ENCODE peak calls at places on chromosomes 13 and 19, in five cellular contexts. A, Z, I, X and R are unnamed samples.

GRCh38 chr13:45339867-45340266 is 1.1 kb downstream of the TPT1 start:
- DNase-seq in I (no peak), X (no peak), Z (no peak), A (no peak), R (no peak)

GRCh38 chr19:39428309-39429112 is 7.2 kb downstream of the RPS16 start:
- DNase-seq in Z (peak; percentile 72), I (peak; percentile 74), X (peak; percentile 51), A (peak; percentile 74), R (no peak)

GRCh38 chr13:99500839-99501134 is 485 bp upstream of the TM9SF2 start:
- DNase-seq in A (no peak), I (no peak), X (no peak), Z (no peak), R (no peak)

GRCh38 chr19:17429661-17430101 is 9.8 kb downstream of the MVB12A start:
- DNase-seq in Z (no peak), X (no peak), I (no peak), A (no peak), R (no peak)

GRCh38 chr19:8561071-8561764 is 16.0 kb downstream of the MYO1F start:
- DNase-seq in X (no peak), I (no peak), A (no peak), Z (no peak), R (no peak)

GRCh38 chr19:3986260-3987041 is 1.2 kb upstream of the EEF2 start:
- DNase-seq in A (no peak), Z (peak; percentile 52), X (peak; percentile 70), I (peak; percentile 55), R (peak; percentile 87)

GRCh38 chr13:106566682-106567420 is 1.1 kb downstream of the ARGLU1 start:
- DNase-seq in Z (no peak), A (peak; percentile 59), X (peak; percentile 69), I (no peak), R (peak; percentile 71)

GRCh38 chr13:73940098-73940497 is 194.1 kb downstream of the KLF12 start:
- DNase-seq in A (peak; percentile 27), I (no peak), X (no peak), Z (no peak), R (no peak)

GRCh38 chr19:5837768-5838364 is 1.6 kb downstream of the FUT6 start:
- DNase-seq in I (no peak), A (no peak), Z (no peak), X (no peak), R (no peak)

GRCh38 chr13:99998261-99998660 is 16.7 kb downstream of the ZIC2 start:
- DNase-seq in I (no peak), A (no peak), Z (no peak), X (no peak), R (no peak)

GRCh38 chr19:51927859-51928258 is 587 bp downstream of the ZNF613 start:
- DNase-seq in Z (no peak), I (no peak), A (no peak), X (no peak), R (no peak)

GRCh38 chr13:112718318-112718717 is 28.5 kb downstream of the ATP11A start:
- DNase-seq in I (no peak), X (peak; percentile 2), A (no peak), Z (no peak), R (no peak)

GRCh38 chr13:95906999-95907398 is 146.2 kb downstream of the UGGT2 start:
- DNase-seq in I (no peak), X (no peak), A (no peak), Z (no peak), R (no peak)

GRCh38 chr19:37845932-37846331 is 60.5 kb downstream of the WDR87 start:
- DNase-seq in Z (no peak), I (no peak), A (no peak), X (no peak), R (no peak)

GRCh38 chr13:49776871-49777270 is 15.6 kb downstream of the KPNA3 start:
- DNase-seq in Z (no peak), X (no peak), A (no peak), I (no peak), R (no peak)

GRCh38 chr19:38559428-38560401 is 58.0 kb downstream of the MAP4K1 start:
- DNase-seq in X (no peak), Z (no peak), I (peak; percentile 21), A (no peak), R (no peak)

GRCh38 chr19:29836409-29836825 is 24.6 kb downstream of the CCNE1 start:
- DNase-seq in A (no peak), X (no peak), I (no peak), Z (no peak), R (no peak)

GRCh38 chr13:51158365-51158764 is 47.3 kb upstream of the C13orf42 start:
- DNase-seq in X (no peak), Z (no peak), A (no peak), I (no peak), R (no peak)

GRCh38 chr19:1884291-1884718 is 991 bp downstream of the ABHD17A start:
- DNase-seq in A (no peak), I (no peak), Z (no peak), X (peak; percentile 47), R (no peak)

GRCh38 chr13:89897681-89898080 is 1449.8 kb upstream of the MIR17HG start:
- DNase-seq in A (no peak), Z (no peak), X (no peak), I (no peak), R (no peak)

GRCh38 chr13:71517004-71517403 is 350.0 kb downstream of the DACH1 start:
- DNase-seq in Z (no peak), X (no peak), I (no peak), A (no peak), R (no peak)

GRCh38 chr19:55913643-55914268 is 18.4 kb downstream of the NLRP13 start:
- DNase-seq in A (no peak), X (no peak), Z (no peak), I (no peak), R (no peak)

GRCh38 chr13:42720116-42720857 is 61.1 kb upstream of the FAM216B start:
- DNase-seq in X (peak; percentile 55), A (no peak), Z (no peak), I (peak; percentile 38), R (no peak)

GRCh38 chr19:33740811-33741396 is 55.8 kb upstream of the KCTD15 start:
- DNase-seq in X (no peak), A (no peak), I (no peak), Z (peak; percentile 84), R (peak; percentile 77)

GRCh38 chr19:8681345-8682021 is 17.1 kb downstream of the ACTL9 start:
- DNase-seq in Z (no peak), X (no peak), I (no peak), A (no peak), R (no peak)

GRCh38 chr13:24502567-24503375 is 9.8 kb downstream of the PARP4 start:
- DNase-seq in A (peak; percentile 30), Z (peak; percentile 24), I (peak; percentile 57), X (peak; percentile 62), R (no peak)

GRCh38 chr19:11173516-11174155 is 18.1 kb upstream of the SPC24 start:
- DNase-seq in Z (no peak), I (no peak), X (no peak), A (no peak), R (no peak)
- H3K36me3 ChIP-seq in Z (peaks cover 37% of the 10 kb centered on the region), I (no peaks in the 10 kb centered on the region), X (peaks cover 4% of the 10 kb centered on the region), A (peaks cover 100% of the 10 kb centered on the region), R (peaks cover 6% of the 10 kb centered on the region)

DNA sequence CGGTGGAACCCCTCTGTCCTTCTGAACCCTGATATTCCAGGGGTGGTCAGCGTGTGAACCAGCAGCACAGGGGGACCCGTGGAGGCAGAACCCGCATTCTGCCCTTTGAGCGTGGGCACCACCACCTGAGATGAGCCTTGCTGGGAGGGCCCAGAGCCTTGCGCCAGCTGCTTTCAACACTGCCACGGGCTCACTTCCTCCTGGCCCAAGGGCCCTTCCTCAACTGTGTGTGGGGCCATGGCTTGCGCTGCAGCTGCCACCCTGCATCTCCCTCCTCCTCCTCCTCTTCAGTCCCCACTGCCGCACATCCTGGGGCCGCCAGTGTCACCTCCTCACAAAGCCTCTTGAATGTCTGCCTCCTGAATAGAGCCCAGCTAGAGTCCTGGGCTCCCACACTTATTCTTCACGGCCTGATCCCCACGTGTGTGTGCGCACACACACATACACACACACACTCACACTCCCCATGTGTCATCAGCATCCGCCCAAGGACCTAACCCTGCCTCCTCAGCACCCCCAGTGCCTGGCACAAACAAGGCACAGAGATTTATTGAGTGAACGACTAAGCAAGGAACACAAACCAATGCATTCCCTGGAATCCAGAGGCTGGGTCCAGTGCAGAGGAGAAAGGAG is 26.9 kb upstream of the TMEM160 start:
- DNase-seq in A (no peak), Z (no peak), X (no peak), I (no peak), R (no peak)
- H3K36me3 ChIP-seq in A (peaks cover 87% of the 10 kb centered on the region), Z (peaks cover 48% of the 10 kb centered on the region), X (peaks cover 5% of the 10 kb centered on the region), I (peaks cover 2% of the 10 kb centered on the region), R (peaks cover 18% of the 10 kb centered on the region)

DNA sequence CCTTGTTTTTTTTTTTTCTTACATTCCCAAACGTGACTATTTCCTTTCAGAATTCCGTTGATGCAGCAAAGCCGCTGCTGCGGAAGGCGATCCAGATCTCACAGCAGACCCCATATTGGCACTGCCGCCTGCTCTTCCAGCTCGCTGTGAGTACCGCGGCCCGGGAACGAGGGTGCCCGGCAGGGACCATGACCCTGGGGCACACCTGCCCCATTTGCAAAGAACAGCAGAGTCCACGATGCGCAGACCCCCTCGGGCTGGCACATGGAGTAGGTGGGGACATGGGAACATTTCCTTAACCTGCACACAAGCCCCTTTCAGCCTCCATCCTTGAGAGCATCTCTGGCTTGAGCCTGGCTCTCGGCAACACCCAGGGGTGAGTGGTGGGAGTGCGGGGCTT is 16.5 kb downstream of the MAU2 start:
- DNase-seq in X (no peak), Z (no peak), I (no peak), A (no peak), R (no peak)
- H3K36me3 ChIP-seq in X (no peaks in the 10 kb centered on the region), Z (peaks cover 49% of the 10 kb centered on the region), I (peaks cover 5% of the 10 kb centered on the region), A (peaks cover 82% of the 10 kb centered on the region), R (peaks cover 49% of the 10 kb centered on the region)

DNA sequence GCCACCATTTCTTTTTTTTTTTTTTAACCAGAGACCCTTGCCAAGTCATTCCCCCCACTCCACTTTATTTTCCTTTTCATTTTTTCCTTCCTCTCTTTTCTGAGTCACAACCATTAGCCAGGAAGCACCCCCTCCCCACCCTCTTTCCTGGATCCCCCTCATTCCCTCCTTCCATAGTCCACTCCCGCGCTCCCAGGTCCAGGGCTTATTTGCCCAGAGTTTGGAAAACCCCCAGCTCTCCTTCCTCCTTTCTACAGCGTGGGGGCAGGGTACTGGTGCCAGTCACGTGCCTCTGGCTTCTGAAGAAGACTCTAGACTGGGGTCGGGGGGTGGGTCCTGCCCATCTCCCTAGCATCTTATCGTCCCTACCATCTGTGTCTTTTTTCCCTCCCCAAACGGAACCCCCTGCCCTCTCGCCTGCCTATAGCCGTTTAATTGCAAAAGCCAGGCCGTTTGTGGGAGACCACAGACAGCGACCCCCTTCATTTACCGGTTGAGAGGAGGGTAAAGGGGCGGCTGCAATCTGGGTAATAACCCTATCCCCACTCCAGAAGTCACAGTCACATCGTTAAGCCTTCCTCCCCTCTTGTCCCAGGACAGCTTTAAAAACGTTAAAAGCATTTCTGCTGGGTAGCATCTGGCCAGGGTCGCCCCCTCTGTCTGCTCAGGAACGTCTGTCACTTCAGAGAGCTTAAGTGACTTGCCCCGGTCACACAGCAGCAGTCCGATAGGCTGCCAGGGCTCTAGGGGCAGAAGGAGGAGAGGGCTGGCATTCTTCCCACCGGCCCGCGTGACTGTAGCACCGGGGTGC is 961 bp upstream of the CALR start:
- DNase-seq in I (no peak), Z (no peak), A (no peak), X (peak; percentile 48), R (no peak)
- H3K36me3 ChIP-seq in I (peaks cover 2% of the 10 kb centered on the region), Z (peaks cover 28% of the 10 kb centered on the region), A (peaks cover 34% of the 10 kb centered on the region), X (no peaks in the 10 kb centered on the region), R (peaks cover 46% of the 10 kb centered on the region)